ENCODE peak calls at places on chromosomes 12 and 14, in six cellular contexts. I is cerebellar cortex; V is activated gamma-delta T cell; J is ACHN; N is stimulated activated CD8-positive, alpha-beta memory T cell treated with anti-CD3 and anti-CD28 coated beads, Interleukin-4, amount 100 ng/mL, for 1 hour; E is tibial artery. L is an unnamed sample.

GRCh38 chr12:41188841-41189394 is 798 bp downstream of the PDZRN4 start:
- DNase-seq in V (no peak), I (no peak), N (no peak), J (no peak), E (peak), L (no peak)

GRCh38 chr12:2248901-2249381 is 196.2 kb downstream of the CACNA1C start:
- DNase-seq in V (no peak), I (no peak), E (no peak), N (no peak), J (no peak), L (no peak)

GRCh38 chr12:2414810-2415567 is 362.2 kb downstream of the CACNA1C start:
- DNase-seq in V (no peak), E (peak), J (peak), N (no peak), I (no peak), L (no peak)

GRCh38 chr12:1606021-1606622 is 11.7 kb upstream of the FBXL14 start:
- DNase-seq in J (peak), V (no peak), E (peak), I (peak), N (no peak), L (no peak)

GRCh38 chr12:115135800-115136211 is 451.8 kb upstream of the TBX3 start:
- DNase-seq in V (no peak), N (no peak), J (no peak), E (peak), I (peak), L (peak)

GRCh38 chr14:68285421-68286179 is 466.0 kb downstream of the RAD51B start:
- DNase-seq in E (no peak), I (no peak), J (no peak), N (peak), V (no peak), L (no peak)

GRCh38 chr14:40417777-40418401 is 985.7 kb upstream of the FBXO33 start:
- DNase-seq in V (no peak), E (no peak), N (no peak), I (peak), J (peak), L (peak)

GRCh38 chr12:1103632-1104031 is 112.6 kb downstream of the ERC1 start:
- DNase-seq in I (no peak), N (no peak), J (peak), E (no peak), V (no peak), L (no peak)

GRCh38 chr12:130799051-130799450 is 40.0 kb downstream of the STX2 start:
- DNase-seq in V (no peak), I (no peak), J (no peak), N (no peak), E (no peak), L (no peak)

GRCh38 chr14:21039585-21040369 is 2.4 kb upstream of the RNASE7 start:
- DNase-seq in N (no peak), V (no peak), I (peak), J (peak), E (no peak), L (peak)

GRCh38 chr12:14481201-14481600 is 86.5 kb downstream of the PLBD1 start:
- DNase-seq in V (no peak), E (no peak), J (no peak), N (no peak), I (no peak), L (no peak)

GRCh38 chr12:131896811-131897270 is 2.4 kb downstream of the ULK1 start:
- DNase-seq in E (no peak), J (no peak), V (no peak), I (no peak), N (no peak), L (peak)

GRCh38 chr12:96578526-96579125 is 89.2 kb downstream of the CFAP54 start:
- DNase-seq in J (peak), V (no peak), N (no peak), I (peak), E (no peak), L (peak)

GRCh38 chr14:73726025-73726961 is 12.1 kb upstream of the PNMA1 start:
- DNase-seq in V (no peak), I (no peak), E (peak), N (no peak), J (no peak), L (peak)

GRCh38 chr14:58599145-58599544 is 38.6 kb upstream of the DACT1 start:
- DNase-seq in E (no peak), I (no peak), J (no peak), V (no peak), N (no peak), L (no peak)

GRCh38 chr14:50397461-50398196 is 948 bp upstream of the CDKL1 start:
- DNase-seq in J (peak), N (no peak), I (peak), V (no peak), E (no peak), L (peak)

GRCh38 chr12:126966498-126966897 is 1300.5 kb upstream of the TMEM132C start:
- DNase-seq in V (no peak), J (no peak), I (no peak), N (no peak), E (no peak), L (no peak)

GRCh38 chr12:116697305-116698130 is 40.4 kb downstream of the SPRING1 start:
- DNase-seq in E (no peak), N (no peak), V (no peak), I (peak), J (peak), L (no peak)

GRCh38 chr12:97939141-97939540 is 476.5 kb downstream of the RMST start:
- DNase-seq in N (no peak), I (no peak), E (no peak), V (no peak), J (no peak), L (no peak)

GRCh38 chr12:17028348-17028747 is 422.4 kb upstream of the LMO3 start:
- DNase-seq in I (no peak), E (no peak), J (no peak), N (no peak), V (no peak), L (no peak)

GRCh38 chr12:28027328-28027727 is 54.8 kb upstream of the PTHLH start:
- DNase-seq in V (no peak), I (no peak), E (no peak), N (no peak), J (no peak), L (peak)

GRCh38 chr12:95796225-95796981 is 5.8 kb upstream of the NTN4 start:
- DNase-seq in N (no peak), V (no peak), J (peak), I (no peak), E (no peak), L (no peak)